ENCODE peak calls at places on chromosome 11, in five cellular contexts. M is IMR-90, H is ovary, O is neural progenitor cell, Z is transverse colon. S is an unnamed sample. For H3K4me1, the result is how much of the 10 kb centered on the place peaks cover.

GRCh38 chr11:269146-269890 is 8.9 kb upstream of the NLRP6 start:
- DNase-seq in O (no peak), Z (no peak), M (no peak), H (no peak), S (no peak)

GRCh38 chr11:10225553-10225952 is 68.5 kb downstream of the SBF2 start:
- DNase-seq in H (no peak), Z (no peak), O (no peak), M (no peak), S (no peak)

GRCh38 chr11:44139565-44140313 is 44.3 kb downstream of the EXT2 start:
- DNase-seq in Z (no peak), H (no peak), M (no peak), O (no peak), S (no peak)

GRCh38 chr11:95095858-95096587 is 6.4 kb downstream of the ENDOD1 start:
- DNase-seq in Z (no peak), M (peak), O (no peak), H (no peak), S (no peak)

GRCh38 chr11:21105196-21105917 is 436.0 kb downstream of the NELL1 start:
- DNase-seq in Z (no peak), M (no peak), O (no peak), H (no peak), S (no peak)

GRCh38 chr11:76769071-76769560 is 14.0 kb upstream of the TSKU start:
- DNase-seq in M (peak), Z (no peak), H (no peak), O (no peak), S (no peak)

GRCh38 chr11:551596-551995 is 8.9 kb downstream of the LMNTD2 start:
- DNase-seq in O (no peak), M (no peak), H (no peak), Z (no peak), S (no peak)

GRCh38 chr11:119677840-119678239 is 51.2 kb downstream of the NECTIN1 start:
- DNase-seq in H (no peak), M (no peak), Z (no peak), O (no peak), S (no peak)

GRCh38 chr11:57224126-57224525 is 12.9 kb downstream of the APLNR start:
- DNase-seq in M (no peak), H (no peak), Z (no peak), O (no peak), S (no peak)

GRCh38 chr11:17414317-17414737 is 25.9 kb upstream of the KCNJ11 start:
- DNase-seq in Z (peak), O (no peak), M (no peak), H (no peak), S (peak)

GRCh38 chr11:55726715-55727324 is 46.4 kb upstream of the OR5D13 start:
- DNase-seq in O (no peak), H (no peak), M (no peak), Z (no peak), S (no peak)

GRCh38 chr11:63680842-63681207 is 475 bp upstream of the RTN3 start:
- DNase-seq in M (no peak), Z (no peak), O (no peak), H (no peak), S (no peak)

GRCh38 chr11:43825217-43825816 is 55.3 kb upstream of the ALKBH3 start:
- DNase-seq in Z (no peak), O (peak), M (peak), H (no peak), S (no peak)

GRCh38 chr11:92804388-92804787 is 165.1 kb upstream of the MTNR1B start:
- DNase-seq in Z (no peak), M (no peak), O (peak), H (no peak), S (no peak)

GRCh38 chr11:112321521-112322172 is 61.0 kb upstream of the PLET1 start:
- DNase-seq in H (no peak), Z (peak), O (no peak), M (peak), S (peak)

GRCh38 chr11:22670803-22671202 is 4.4 kb downstream of the GAS2 start:
- DNase-seq in O (no peak), M (peak), Z (no peak), H (no peak), S (no peak)

GRCh38 chr11:15159085-15159484 is 44.4 kb downstream of the INSC start:
- DNase-seq in O (peak), H (no peak), M (peak), Z (no peak), S (no peak)
- TF ChIP-seq CTCF in O (peak), H (no peak), M (peak), Z (peak), S (no peak)

GRCh38 chr11:96317985-96318384 is 25.0 kb downstream of the MAML2 start:
- DNase-seq in H (no peak), Z (no peak), M (no peak), O (no peak), S (no peak)
- H3K4me1 ChIP-seq in H (under half), Z (under half), M (under half), O (under half), S (under half)

GRCh38 chr11:59174664-59175033 is 2.7 kb downstream of the DTX4 start:
- DNase-seq in Z (peak), H (no peak), O (no peak), M (peak), S (peak)
- H3K4me3 ChIP-seq in Z (no peak), H (no peak), O (peak), M (no peak), S (no peak)

GRCh38 chr11:66834539-66834845 is 8.7 kb upstream of the RCE1 start:
- DNase-seq in H (no peak), O (no peak), Z (no peak), M (no peak), S (no peak)
- TF ChIP-seq CTCF in H (no peak), O (no peak), Z (no peak), M (no peak), S (no peak)

GRCh38 chr11:114036958-114037357 is 22.6 kb upstream of the ZBTB16 start:
- DNase-seq in H (no peak), M (no peak), Z (no peak), O (no peak), S (no peak)
- H3K4me1 ChIP-seq in H (under half), M (under half), Z (under half), O (under half), S (under half)

DNA sequence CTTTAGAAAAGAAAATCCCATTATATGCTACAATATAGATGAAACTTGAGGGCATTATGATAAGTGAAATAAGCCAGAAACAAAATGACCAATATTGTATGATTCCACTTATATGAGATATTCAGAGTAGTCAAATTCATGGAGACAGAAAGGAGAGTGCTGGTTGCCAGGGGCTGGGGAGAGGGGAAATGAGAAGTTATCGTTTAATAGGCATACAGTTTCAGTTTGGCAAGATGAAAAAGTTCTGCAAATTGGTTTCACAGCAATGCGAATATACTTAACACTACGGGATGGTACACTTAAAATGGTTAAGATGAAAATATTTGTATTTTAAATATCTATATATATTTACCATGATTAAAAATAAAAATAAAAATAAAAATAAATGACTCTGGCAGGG is 31.1 kb upstream of the RDX start:
- DNase-seq in M (no peak), Z (no peak), H (no peak), O (no peak), S (no peak)
- H3K4me3 ChIP-seq in M (no peak), Z (no peak), H (no peak), O (no peak), S (no peak)

DNA sequence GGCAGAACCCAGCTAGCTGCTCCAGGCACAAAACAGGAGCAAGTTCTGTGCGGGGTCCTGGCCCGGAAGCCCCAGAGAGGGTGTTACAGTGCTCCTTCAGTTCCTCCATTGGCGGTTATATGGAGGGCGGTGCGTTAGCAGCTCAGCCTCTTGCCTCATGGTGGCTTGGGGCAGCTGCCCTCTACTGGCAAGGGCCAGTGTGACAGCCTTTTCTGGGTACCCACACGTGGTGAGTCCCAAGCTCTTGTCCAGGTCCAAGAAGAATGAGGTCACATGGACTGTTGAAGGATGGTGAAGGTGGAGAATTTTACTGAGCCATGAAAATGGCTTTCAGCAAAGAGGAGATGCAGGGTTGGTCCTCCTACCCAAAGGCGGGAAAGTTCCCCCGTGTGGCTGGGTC is 100.5 kb downstream of the WT1 start:
- DNase-seq in M (no peak), Z (peak), H (no peak), O (peak), S (peak)
- TF ChIP-seq CTCF in M (peak), Z (no peak), H (no peak), O (peak), S (no peak)

DNA sequence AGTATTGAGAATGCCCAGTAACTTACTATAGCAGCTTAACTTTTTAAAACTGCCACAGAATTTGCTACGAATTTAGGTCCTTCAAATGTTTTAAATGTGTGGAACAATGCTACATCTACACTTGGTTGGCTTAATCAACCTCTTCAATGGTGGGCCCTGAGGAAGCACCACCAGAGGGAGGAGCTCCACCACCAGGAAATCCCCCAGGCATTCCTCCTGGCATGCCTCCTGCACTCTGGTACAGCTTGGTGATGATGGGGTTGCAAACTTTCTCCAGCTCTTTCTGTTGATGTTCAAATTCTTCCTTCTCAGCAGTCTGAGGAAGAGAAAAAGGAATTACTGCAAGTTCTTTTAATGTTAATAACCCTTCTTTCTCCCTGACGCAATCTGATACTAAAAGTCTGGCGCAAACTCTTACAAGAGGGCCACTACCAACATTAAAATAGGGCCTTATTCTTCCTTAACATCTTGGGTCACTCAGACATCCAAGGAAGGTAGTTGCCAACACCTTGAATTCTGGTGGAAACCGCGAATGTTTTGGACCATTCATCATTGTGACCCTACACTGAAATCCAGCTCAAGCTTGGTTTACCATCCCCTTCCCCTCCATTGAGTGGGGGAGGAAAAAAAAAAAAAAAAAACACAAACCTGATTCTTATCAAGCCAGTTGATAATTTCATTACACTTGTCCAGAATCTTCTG is 4.2 kb downstream of the HSPA8 start:
- DNase-seq in Z (no peak), O (no peak), H (no peak), M (no peak), S (no peak)
- H3K4me1 ChIP-seq in Z (half or more), O (under half), H (under half), M (under half), S (under half)